ENCODE peak calls at places on chromosomes 4 and X, in four cellular contexts. A, I, M and E are unnamed samples.

GRCh38 chrX:20522420-20522819 is 255.7 kb upstream of the RPS6KA3 start:
- DNase-seq in A (no peak), I (no peak), M (no peak), E (no peak)

GRCh38 chr4:5955201-5955821 is 62.4 kb upstream of the CRMP1 start:
- DNase-seq in A (no peak), I (no peak), M (no peak), E (no peak)

GRCh38 chr4:139819082-139819481 is 153.5 kb downstream of the MGST2 start:
- DNase-seq in A (no peak), I (no peak), M (no peak), E (no peak)

GRCh38 chr4:140603286-140603685 is 34.5 kb upstream of the UCP1 start:
- DNase-seq in A (no peak), I (no peak), M (no peak), E (no peak)

GRCh38 chr4:55758570-55758969 is 61.0 kb upstream of the EXOC1L start:
- DNase-seq in A (no peak), I (no peak), M (no peak), E (no peak)

GRCh38 chr4:72568959-72569718 is at the start of gene ADAMTS3:
- DNase-seq in A (no peak), I (no peak), M (no peak), E (no peak)

GRCh38 chrX:17738002-17738713 is 865 bp downstream of the SCML1 start:
- DNase-seq in A (no peak), I (peak), M (peak), E (peak)

GRCh38 chr4:183350317-183351071 is 28.3 kb upstream of the CLDN24 start:
- DNase-seq in A (no peak), I (no peak), M (no peak), E (no peak)

GRCh38 chr4:151486166-151486565 is 77.2 kb downstream of the FHIP1A start:
- DNase-seq in A (peak), I (no peak), M (no peak), E (no peak)

GRCh38 chr4:95510145-95510544 is 38.6 kb downstream of the UNC5C start:
- DNase-seq in A (no peak), I (no peak), M (no peak), E (no peak)

GRCh38 chr4:169024762-169025161 is 14.7 kb upstream of the CBR4 start:
- DNase-seq in A (no peak), I (no peak), M (no peak), E (no peak)

GRCh38 chrX:13094780-13095425 is 50.5 kb upstream of the FAM9C start:
- DNase-seq in A (no peak), I (no peak), M (no peak), E (no peak)

GRCh38 chr4:8210631-8211030 is 11.5 kb downstream of the SH3TC1 start:
- DNase-seq in A (no peak), I (no peak), M (no peak), E (no peak)

GRCh38 chr4:52914051-52914605 is 52.0 kb downstream of the RASL11B start:
- DNase-seq in A (peak), I (no peak), M (no peak), E (no peak)

GRCh38 chrX:153828723-153829548 is 1.4 kb downstream of the PDZD4 start:
- DNase-seq in A (no peak), I (no peak), M (no peak), E (no peak)

GRCh38 chr4:24070117-24070516 is 180.3 kb upstream of the PPARGC1A start:
- DNase-seq in A (peak), I (no peak), M (no peak), E (no peak)

GRCh38 chrX:129980043-129980442 is 2.4 kb upstream of the BCORL1 start:
- DNase-seq in A (no peak), I (no peak), M (no peak), E (no peak)

GRCh38 chr4:90718926-90719325 is 591.7 kb downstream of the CCSER1 start:
- DNase-seq in A (no peak), I (no peak), M (no peak), E (no peak)

GRCh38 chr4:102441978-102442890 is 58.9 kb upstream of the NFKB1 start:
- DNase-seq in A (no peak), I (no peak), M (no peak), E (no peak)

GRCh38 chrX:33725556-33726232 is 406.4 kb downstream of the FAM47A start:
- DNase-seq in A (no peak), I (no peak), M (no peak), E (no peak)

GRCh38 chr4:16250665-16251365 is 24.5 kb upstream of the TAPT1 start:
- DNase-seq in A (no peak), I (no peak), M (no peak), E (no peak)

GRCh38 chrX:3160771-3161170 is 119.5 kb downstream of the ARSF start:
- DNase-seq in A (no peak), I (no peak), M (no peak), E (no peak)

GRCh38 chr4:4667643-4668081 is 125.8 kb upstream of the STX18 start:
- DNase-seq in A (no peak), I (no peak), M (no peak), E (no peak)

GRCh38 chr4:188959424-188959823 is 820.2 kb downstream of the TRIML1 start:
- DNase-seq in A (no peak), I (no peak), M (no peak), E (no peak)

GRCh38 chr4:25032126-25032525 is 1.4 kb upstream of the LGI2 start:
- DNase-seq in A (no peak), I (no peak), M (no peak), E (no peak)

GRCh38 chr4:112170451-112170993 is 25.3 kb downstream of the FAM241A start:
- DNase-seq in A (peak), I (no peak), M (no peak), E (no peak)

GRCh38 chrX:131792356-131792749 is 230.7 kb upstream of the STK26 start:
- DNase-seq in A (peak), I (no peak), M (no peak), E (peak)